ENCODE peak calls at places on chromosomes 6 and 20, in nine cellular contexts. X is OCI-LY7, C is sigmoid colon, P is tibial artery, B is fibroblast of pulmonary artery, J is esophagus muscularis mucosa, E is epithelial cell of proximal tubule, L is dorsolateral prefrontal cortex, Y is choroid plexus epithelial cell. Q is an unnamed sample.

GRCh38 chr6:41025966-41026365 is 13.1 kb downstream of the UNC5CL start:
- DNase-seq in X (no peak), C (no peak), P (no peak), B (no peak), J (no peak), E (no peak), L (no peak), Y (no peak), Q (no peak)

GRCh38 chr20:13009682-13010406 is 1.1 kb downstream of the SPTLC3 start:
- DNase-seq in X (peak), C (peak), P (peak), B (peak), J (no peak), E (peak), L (no peak), Y (peak), Q (peak)

GRCh38 chr20:48823960-48824497 is 3.8 kb downstream of the PREX1 start:
- DNase-seq in X (peak), C (no peak), P (no peak), B (peak), J (no peak), E (no peak), L (no peak), Y (peak), Q (peak)

GRCh38 chr6:110514818-110515217 is 38.4 kb upstream of the SLC22A16 start:
- DNase-seq in X (peak), C (no peak), P (no peak), B (no peak), J (no peak), E (no peak), L (no peak), Y (no peak), Q (no peak)

GRCh38 chr6:5205877-5206840 is 54.6 kb downstream of the LYRM4 start:
- DNase-seq in X (no peak), C (peak), P (peak), B (peak), J (peak), E (peak), L (peak), Y (peak), Q (no peak)

GRCh38 chr20:44861547-44862006 is 23.9 kb upstream of the YWHAB start:
- DNase-seq in X (no peak), C (peak), P (peak), B (peak), J (peak), E (no peak), L (no peak), Y (peak), Q (no peak)

GRCh38 chr6:12047304-12047703 is 35.2 kb downstream of the HIVEP1 start:
- DNase-seq in X (peak), C (no peak), P (no peak), B (no peak), J (no peak), E (no peak), L (no peak), Y (no peak), Q (no peak)

GRCh38 chr6:149806127-149806526 is 56.6 kb downstream of the PCMT1 start:
- DNase-seq in X (peak), C (no peak), P (no peak), B (no peak), J (no peak), E (no peak), L (no peak), Y (no peak), Q (no peak)

GRCh38 chr6:112571486-112571885 is 224.4 kb downstream of the RFPL4B start:
- DNase-seq in X (no peak), C (peak), P (peak), B (peak), J (no peak), E (no peak), L (no peak), Y (peak), Q (no peak)

GRCh38 chr6:157317129-157317814 is 6.0 kb downstream of the TMEM242 start:
- DNase-seq in X (no peak), C (peak), P (peak), B (peak), J (peak), E (peak), L (no peak), Y (peak), Q (peak)

GRCh38 chr6:41648070-41648585 is 9.9 kb downstream of the MDFI start:
- DNase-seq in X (no peak), C (no peak), P (no peak), B (no peak), J (no peak), E (no peak), L (no peak), Y (no peak), Q (no peak)

GRCh38 chr6:103675807-103676406 is 1183.8 kb downstream of the HACE1 start:
- DNase-seq in X (no peak), C (no peak), P (no peak), B (peak), J (no peak), E (no peak), L (no peak), Y (peak), Q (no peak)

GRCh38 chr20:39851459-39851858 is 837.6 kb downstream of the MAFB start:
- DNase-seq in X (no peak), C (no peak), P (no peak), B (peak), J (no peak), E (peak), L (no peak), Y (no peak), Q (no peak)

GRCh38 chr6:139473239-139473701 is 98.8 kb upstream of the CITED2 start:
- DNase-seq in X (no peak), C (peak), P (peak), B (no peak), J (no peak), E (no peak), L (no peak), Y (peak), Q (no peak)

GRCh38 chr6:39143238-39143930 is 28.4 kb upstream of the SAYSD1 start:
- DNase-seq in X (no peak), C (no peak), P (no peak), B (peak), J (no peak), E (no peak), L (no peak), Y (peak), Q (no peak)

GRCh38 chr6:105985098-105985815 is 100.9 kb upstream of the PRDM1 start:
- DNase-seq in X (no peak), C (peak), P (no peak), B (no peak), J (no peak), E (no peak), L (no peak), Y (peak), Q (no peak)

GRCh38 chr6:157761331-157761921 is 61.6 kb upstream of the SNX9 start:
- DNase-seq in X (no peak), C (no peak), P (no peak), B (peak), J (peak), E (no peak), L (no peak), Y (peak), Q (peak)

GRCh38 chr20:16518068-16518783 is 55.0 kb downstream of the KIF16B start:
- DNase-seq in X (peak), C (no peak), P (no peak), B (peak), J (no peak), E (no peak), L (no peak), Y (peak), Q (peak)

GRCh38 chr20:61828891-61829290 is 236.8 kb downstream of the TAF4 start:
- DNase-seq in X (no peak), C (no peak), P (no peak), B (no peak), J (no peak), E (no peak), L (no peak), Y (no peak), Q (no peak)
- TF ChIP-seq CTCF in X (no peak), C (no peak), P (no peak), B (no peak), J (no peak), E (no peak), L (no peak), Y (no peak), Q (no peak)

DNA sequence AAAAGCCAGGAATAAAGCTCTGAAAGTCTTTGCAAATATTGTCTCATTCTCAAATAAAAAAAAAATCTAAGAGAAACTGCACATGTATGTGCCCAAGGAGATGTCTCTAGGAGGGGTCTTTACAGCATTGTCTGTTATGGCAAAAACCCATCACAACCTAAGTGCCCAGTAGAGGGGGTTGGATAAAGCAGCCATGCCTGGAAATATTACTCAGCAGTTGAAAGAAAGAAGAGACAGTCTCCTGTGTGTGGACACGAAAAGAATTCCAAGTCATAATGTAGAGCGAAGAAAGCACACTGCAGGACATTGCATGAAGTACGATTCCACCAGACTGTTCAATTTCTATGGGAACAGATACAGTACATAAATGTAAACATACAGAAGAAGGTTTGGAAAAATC is 7.3 kb upstream of the TGM2 start:
- DNase-seq in X (no peak), C (peak), P (no peak), B (peak), J (no peak), E (no peak), L (no peak), Y (peak), Q (no peak)
- TF ChIP-seq CTCF in X (peak), C (no peak), P (no peak), B (peak), J (no peak), E (peak), L (no peak), Y (peak), Q (no peak)

DNA sequence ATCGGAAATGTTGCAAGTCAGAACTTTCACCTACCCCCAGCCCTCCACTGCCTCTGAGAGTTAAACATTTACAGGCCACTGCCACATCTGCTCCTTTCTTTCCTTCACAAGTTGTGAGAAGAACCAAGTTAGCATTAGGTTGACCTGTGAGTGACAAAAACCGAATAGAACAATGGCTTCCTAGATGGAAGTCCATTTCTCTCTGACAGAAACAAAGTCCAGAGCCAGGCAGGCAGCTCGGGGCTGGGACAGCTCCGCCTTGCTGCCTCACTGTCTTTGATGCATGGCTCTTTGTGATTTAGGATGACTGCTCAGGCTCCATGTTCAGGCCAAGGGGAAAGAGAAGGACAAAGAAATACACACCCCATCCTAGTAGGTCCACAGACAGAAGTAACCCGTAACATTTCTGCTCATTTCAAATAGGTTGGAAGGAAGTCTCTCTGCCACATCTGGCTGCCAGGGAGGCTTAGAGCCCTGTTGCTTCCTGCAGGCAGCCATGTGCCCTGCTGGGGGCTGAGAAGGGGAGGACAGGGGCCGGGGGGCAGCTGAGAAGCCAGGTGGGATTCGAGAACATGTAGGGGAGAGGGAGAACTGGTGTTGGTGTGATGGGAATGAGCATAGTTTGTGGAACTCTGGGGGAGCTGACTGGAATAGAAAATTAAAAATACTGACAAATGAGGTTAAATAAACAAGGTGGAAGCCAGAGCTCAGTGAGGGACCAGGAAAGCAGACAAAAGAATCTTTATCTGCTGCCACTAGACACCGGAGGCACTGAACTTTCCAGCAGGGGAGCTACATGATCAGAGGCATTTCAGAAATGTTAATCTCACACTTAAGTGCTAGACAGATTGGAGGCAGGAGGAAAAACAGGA is 19.5 kb upstream of the IER3 start:
- DNase-seq in X (no peak), C (no peak), P (no peak), B (peak), J (no peak), E (no peak), L (no peak), Y (peak), Q (no peak)
- TF ChIP-seq CTCF in X (no peak), C (no peak), P (no peak), B (peak), J (no peak), E (peak), L (no peak), Y (peak), Q (no peak)

DNA sequence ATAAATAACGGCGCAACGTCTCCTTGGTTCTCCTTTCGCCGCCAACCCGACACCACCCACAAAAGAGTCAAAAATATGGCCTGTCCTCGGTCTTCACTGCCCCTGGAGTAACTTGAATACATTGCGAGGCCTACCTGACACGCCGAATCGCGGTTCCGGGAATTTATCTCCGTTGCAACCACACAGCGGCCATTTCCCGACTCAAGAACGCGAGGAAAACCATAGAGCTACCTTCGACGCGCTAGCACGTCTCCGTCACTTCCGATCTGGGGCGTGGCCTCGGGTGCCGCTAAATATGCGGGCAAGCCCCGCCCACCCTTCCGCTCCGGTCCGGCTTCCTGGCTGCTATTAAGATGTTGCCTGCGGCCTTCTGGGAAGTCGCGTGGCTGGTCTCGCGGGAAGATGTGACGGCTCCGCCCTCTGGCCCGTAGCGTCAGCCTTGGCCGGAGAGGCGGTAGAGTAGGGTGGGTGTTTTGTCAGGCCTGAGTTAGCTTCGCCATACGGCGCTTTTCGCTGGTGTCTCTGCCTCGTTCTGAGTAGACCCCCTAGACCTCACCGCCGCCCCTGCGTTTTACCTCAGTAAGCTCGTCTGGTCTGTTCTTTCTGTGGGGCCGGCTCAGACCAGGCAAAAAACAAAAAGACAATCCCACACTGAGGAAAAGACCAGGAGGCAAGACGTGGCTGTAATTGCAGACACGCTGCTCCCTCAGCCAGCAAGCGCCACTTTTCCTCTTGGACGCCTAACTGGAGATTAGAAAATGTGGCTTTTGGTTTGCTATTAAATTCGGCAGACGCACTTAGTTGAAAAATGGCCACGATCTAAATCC is at the start of gene BCLAF1:
- DNase-seq in X (peak), C (peak), P (peak), B (peak), J (peak), E (peak), L (peak), Y (peak), Q (peak)
- TF ChIP-seq CTCF in X (peak), C (no peak), P (no peak), B (no peak), J (no peak), E (no peak), L (no peak), Y (peak), Q (no peak)

GRCh38 chr20:42914302-42914701 is 275.4 kb downstream of the PTPRT start:
- DNase-seq in X (no peak), C (no peak), P (no peak), B (no peak), J (no peak), E (no peak), L (no peak), Y (no peak), Q (no peak)
- TF ChIP-seq CTCF in X (no peak), C (no peak), P (no peak), B (no peak), J (no peak), E (no peak), L (no peak), Y (no peak), Q (no peak)

GRCh38 chr6:145213614-145214013 is 521.7 kb downstream of the EPM2A start:
- DNase-seq in X (no peak), C (no peak), P (no peak), B (no peak), J (no peak), E (no peak), L (no peak), Y (no peak), Q (no peak)

GRCh38 chr6:145212807-145213206 is 522.5 kb downstream of the EPM2A start:
- DNase-seq in X (no peak), C (no peak), P (no peak), B (no peak), J (no peak), E (no peak), L (no peak), Y (no peak), Q (no peak)

GRCh38 chr6:145209312-145209711 is 526.0 kb downstream of the EPM2A start:
- DNase-seq in X (no peak), C (no peak), P (no peak), B (no peak), J (no peak), E (no peak), L (no peak), Y (no peak), Q (no peak)

GRCh38 chr6:145214570-145214969 is 520.8 kb downstream of the EPM2A start:
- DNase-seq in X (peak), C (no peak), P (no peak), B (peak), J (no peak), E (no peak), L (no peak), Y (peak), Q (no peak)
- TF ChIP-seq CTCF in X (peak), C (no peak), P (peak), B (peak), J (peak), E (peak), L (peak), Y (peak), Q (peak)

Q was measured in activated CD8-positive, alpha-beta T cell treated with anti-CD3 and anti-CD28 coated beads for 36 hours.